ENCODE peak calls at places on chromosomes 7 and 10, in seven cellular contexts. Q is colonic mucosa; K is SJSA1; M is IMR-90; H is effector memory CD4-positive, alpha-beta T cell; S is naive thymus-derived CD4-positive, alpha-beta T cell; O is A549. P is an unnamed sample. For H3K4me1, the result is how much of the 10 kb centered on the place peaks cover.

GRCh38 chr7:29397398-29397797 is 166.2 kb upstream of the PRR15 start:
- DNase-seq in Q (no peak), H (no peak), K (no peak), S (no peak), O (no peak), M (no peak), P (no peak)

GRCh38 chr7:26293569-26294308 is 2.1 kb downstream of the SNX10 start:
- DNase-seq in Q (no peak), K (no peak), H (peak), M (no peak), O (no peak), S (peak), P (no peak)

GRCh38 chr7:150428671-150429451 is 21.6 kb upstream of the GIMAP8 start:
- DNase-seq in O (peak), M (peak), S (no peak), Q (peak), H (no peak), K (no peak), P (no peak)

GRCh38 chr10:5404188-5405041 is at the start of gene TUBAL3:
- DNase-seq in Q (peak), O (no peak), S (no peak), K (no peak), M (no peak), H (no peak), P (no peak)

GRCh38 chr7:151248191-151249033 is at the start of gene SMARCD3:
- DNase-seq in H (no peak), K (peak), Q (peak), O (peak), S (no peak), M (peak), P (peak)

GRCh38 chr10:69242844-69243212 is 22.7 kb downstream of the HKDC1 start:
- DNase-seq in M (no peak), H (no peak), S (no peak), Q (no peak), K (no peak), O (no peak), P (no peak)

GRCh38 chr7:28405662-28406061 is 6.7 kb upstream of the CREB5 start:
- DNase-seq in H (no peak), O (no peak), K (no peak), Q (no peak), S (no peak), M (peak), P (no peak)

GRCh38 chr10:126063353-126063791 is 167.0 kb downstream of the FANK1 start:
- DNase-seq in S (no peak), H (no peak), O (no peak), Q (no peak), M (peak), K (peak), P (no peak)

GRCh38 chr7:158811461-158811860 is 17.8 kb downstream of the ESYT2 start:
- DNase-seq in S (peak), K (no peak), H (no peak), O (no peak), M (peak), Q (no peak), P (no peak)

GRCh38 chr7:117505238-117505637 is 25.4 kb downstream of the CFTR start:
- DNase-seq in S (no peak), M (no peak), K (no peak), O (no peak), H (no peak), Q (no peak), P (no peak)

GRCh38 chr7:95126053-95126709 is 198.2 kb downstream of the PON1 start:
- DNase-seq in S (no peak), M (no peak), H (no peak), O (no peak), K (no peak), Q (no peak), P (no peak)

GRCh38 chr10:123991622-123992570 is 100.3 kb upstream of the CPXM2 start:
- DNase-seq in Q (no peak), H (no peak), S (no peak), M (no peak), O (no peak), K (no peak), P (peak)
- H3K4me1 ChIP-seq in Q (under half), H (under half), S (under half), M (under half), O (under half), K (under half), P (under half)

GRCh38 chr10:13872411-13872810 is 285.6 kb downstream of the PRPF18 start:
- DNase-seq in S (no peak), M (no peak), K (no peak), H (no peak), Q (no peak), O (no peak), P (no peak)
- H3K4me3 ChIP-seq in S (no peak), M (no peak), K (no peak), H (no peak), Q (no peak), O (no peak), P (no peak)

GRCh38 chr7:149067869-149068268 is 22.6 kb downstream of the ZNF786 start:
- DNase-seq in K (no peak), H (no peak), O (no peak), S (no peak), M (no peak), Q (no peak), P (no peak)

GRCh38 chr7:149060161-149060560 is 30.4 kb downstream of the ZNF786 start:
- DNase-seq in Q (no peak), S (no peak), K (no peak), O (no peak), M (peak), H (no peak), P (no peak)

GRCh38 chr7:149063481-149063880 is 27.0 kb downstream of the ZNF786 start:
- DNase-seq in Q (no peak), K (no peak), O (no peak), H (no peak), M (no peak), S (no peak), P (no peak)
- H3K27ac ChIP-seq in Q (no peak), K (no peak), O (no peak), H (no peak), M (no peak), S (no peak), P (no peak)

DNA sequence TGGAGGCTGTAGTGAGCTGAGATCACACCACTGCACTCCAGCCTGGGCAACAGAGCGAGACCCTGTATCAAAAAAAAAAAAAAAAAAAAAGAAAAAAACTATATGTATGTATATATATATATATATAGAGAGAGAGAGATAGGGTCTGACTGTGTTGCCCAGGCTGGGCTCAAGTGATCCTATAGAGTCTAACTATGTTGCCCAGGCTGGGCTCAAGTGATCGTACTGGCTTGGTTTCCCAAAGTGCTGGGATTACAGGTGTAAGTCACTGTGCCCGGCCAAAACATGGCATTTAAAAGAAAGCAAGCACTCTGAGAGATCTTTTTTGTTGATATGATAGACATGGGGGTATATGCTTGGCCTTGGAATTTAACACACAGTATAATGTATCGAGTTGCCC is 20.0 kb downstream of the CYP17A1 start:
- DNase-seq in Q (no peak), K (no peak), M (no peak), S (no peak), O (no peak), H (no peak), P (no peak)
- H3K4me1 ChIP-seq in Q (under half), K (under half), M (under half), S (under half), O (under half), H (under half), P (under half)

GRCh38 chr7:112395411-112395810 is 54.8 kb upstream of the IFRD1 start:
- DNase-seq in K (no peak), H (no peak), S (no peak), M (no peak), O (no peak), Q (no peak), P (no peak)
- H3K4me3 ChIP-seq in K (no peak), H (no peak), S (no peak), M (no peak), O (no peak), Q (no peak), P (no peak)

DNA sequence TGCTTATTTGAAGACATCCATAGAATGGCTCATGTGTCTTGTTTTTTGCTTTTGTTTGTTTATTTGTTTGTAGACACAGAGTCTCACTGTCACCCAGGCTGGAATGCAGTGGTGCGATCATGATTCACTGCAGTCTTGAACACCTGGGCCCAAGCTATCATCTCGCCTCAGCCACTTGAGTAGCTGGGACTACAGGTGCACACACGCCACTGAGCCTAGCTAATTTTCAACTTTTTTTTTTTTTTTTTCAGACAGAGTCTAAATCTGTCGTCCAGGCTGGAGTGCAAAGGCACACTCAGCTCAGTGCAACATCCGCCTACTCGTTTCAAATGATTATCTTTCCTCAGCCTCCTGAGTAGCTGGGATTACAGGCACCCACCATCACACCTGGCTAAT is 83.3 kb upstream of the KLF6 start:
- DNase-seq in H (no peak), S (no peak), K (no peak), O (no peak), Q (no peak), M (no peak), P (no peak)
- H3K27ac ChIP-seq in H (peak), S (no peak), K (no peak), O (no peak), Q (peak), M (no peak), P (no peak)

GRCh38 chr7:157691521-157692155 is 354.8 kb downstream of the DNAJB6 start:
- DNase-seq in K (no peak), H (no peak), Q (no peak), S (no peak), M (no peak), O (no peak), P (no peak)

GRCh38 chr7:157689269-157690057 is 352.7 kb downstream of the DNAJB6 start:
- DNase-seq in H (no peak), S (no peak), O (no peak), K (no peak), Q (no peak), M (no peak), P (no peak)

GRCh38 chr7:157690833-157691382 is 354.1 kb downstream of the DNAJB6 start:
- DNase-seq in Q (peak), O (no peak), H (no peak), S (no peak), M (no peak), K (no peak), P (no peak)

GRCh38 chr7:157688439-157689268 is 351.9 kb downstream of the DNAJB6 start:
- DNase-seq in H (no peak), M (no peak), K (no peak), O (no peak), Q (no peak), S (no peak), P (no peak)

DNA sequence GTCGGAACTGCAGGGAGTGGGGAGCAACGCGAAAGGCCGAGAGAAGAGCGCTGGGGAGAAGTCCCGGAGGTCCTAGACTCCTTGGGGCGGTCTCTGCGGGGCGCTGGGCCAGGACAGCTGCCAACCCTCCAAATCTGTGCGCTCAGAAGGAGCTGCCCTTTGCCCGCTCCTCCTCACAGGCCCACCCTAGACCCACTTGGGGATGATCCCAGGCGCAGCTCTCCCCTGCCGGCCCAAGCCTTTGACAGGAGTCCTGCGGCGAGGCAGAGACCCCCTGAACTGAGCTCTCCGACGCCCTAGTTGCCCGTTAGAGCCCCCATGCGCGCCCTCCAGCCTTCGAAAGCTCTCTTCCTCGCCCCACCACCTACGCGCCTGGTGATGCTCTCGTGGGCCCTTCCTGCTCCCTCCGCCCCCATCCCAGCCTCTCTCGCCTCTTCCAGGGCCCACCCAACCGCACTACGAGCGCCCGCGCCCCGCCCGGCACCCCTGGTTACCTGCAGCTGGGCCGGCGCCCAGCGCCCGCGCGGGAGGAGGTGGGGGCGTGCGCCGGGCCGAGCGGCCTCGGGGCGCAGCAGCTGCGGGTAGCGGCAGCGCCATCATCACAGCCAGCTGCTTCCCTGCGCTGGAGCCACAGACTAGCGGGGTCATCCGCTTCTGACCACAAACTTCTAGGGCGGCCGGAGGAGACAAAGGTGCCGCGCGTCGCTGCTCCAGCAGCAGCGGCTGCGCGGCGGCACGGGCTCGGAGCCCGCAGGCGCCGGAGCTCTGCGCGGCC is 353.4 kb downstream of the DNAJB6 start:
- DNase-seq in Q (no peak), M (no peak), H (no peak), K (no peak), O (no peak), S (no peak), P (no peak)
- H3K4me1 ChIP-seq in Q (under half), M (under half), H (under half), K (under half), O (under half), S (under half), P (under half)

DNA sequence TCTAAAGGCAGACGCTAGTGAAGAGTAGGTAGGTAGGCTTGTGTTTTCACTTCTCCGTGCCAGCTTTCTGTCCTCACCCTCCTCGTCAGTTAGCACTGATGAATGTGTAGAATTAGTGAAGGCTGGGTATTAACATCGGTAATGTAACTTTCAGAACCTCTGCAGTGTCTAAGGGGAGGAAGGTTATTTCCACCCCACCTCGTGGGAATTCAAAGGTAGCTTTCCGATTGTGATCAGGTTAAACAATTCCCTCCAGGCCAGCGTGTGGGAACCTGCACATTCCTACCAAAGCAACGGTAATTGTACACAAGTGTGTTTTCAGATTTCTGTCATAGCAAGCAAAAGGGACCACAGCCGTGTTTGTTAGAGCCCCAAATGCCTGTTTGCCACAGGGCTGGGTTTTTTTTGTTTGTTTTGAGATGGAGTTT is 405.0 kb upstream of the GALNT17 start:
- DNase-seq in O (no peak), Q (no peak), M (no peak), K (no peak), S (no peak), H (no peak), P (no peak)
- H3K4me3 ChIP-seq in O (no peak), Q (no peak), M (no peak), K (no peak), S (no peak), H (no peak), P (no peak)

GRCh38 chr7:101989101-101989500 is 171.7 kb downstream of the CUX1 start:
- DNase-seq in K (no peak), Q (no peak), O (no peak), M (no peak), S (no peak), H (no peak), P (no peak)

GRCh38 chr7:101988513-101988912 is 171.1 kb downstream of the CUX1 start:
- DNase-seq in K (no peak), O (no peak), S (no peak), H (no peak), Q (no peak), M (no peak), P (no peak)

GRCh38 chr7:101993311-101993710 is 175.9 kb downstream of the CUX1 start:
- DNase-seq in O (no peak), M (no peak), K (no peak), S (no peak), H (no peak), Q (no peak), P (no peak)

GRCh38 chr7:101991860-101992259 is 174.4 kb downstream of the CUX1 start:
- DNase-seq in Q (no peak), S (no peak), H (no peak), M (no peak), O (no peak), K (no peak), P (no peak)

GRCh38 chr7:101990811-101991418 is 173.5 kb downstream of the CUX1 start:
- DNase-seq in H (no peak), K (no peak), Q (no peak), S (no peak), M (no peak), O (no peak), P (no peak)
- H3K27ac ChIP-seq in H (no peak), K (no peak), Q (no peak), S (no peak), M (no peak), O (no peak), P (no peak)